ENCODE peak calls at places on chromosomes 1 and 21, in four cellular contexts. Z is GM12878, J is K562, N is HepG2. R is an unnamed sample.

GRCh38 chr1:101438359-101438758 is 201.5 kb downstream of the S1PR1 start:
- DNase-seq in Z (no peak), N (peak; percentile 2), J (no peak), R (no peak)

GRCh38 chr1:53367503-53368313 is 39.8 kb upstream of the LRP8 start:
- DNase-seq in N (no peak), Z (peak; percentile 64), J (peak; percentile 43), R (no peak)

GRCh38 chr1:167185062-167185461 is 35.6 kb upstream of the POU2F1 start:
- DNase-seq in N (no peak), Z (no peak), J (no peak), R (no peak)

GRCh38 chr1:8822383-8823294 is 5.2 kb upstream of the RERE start:
- DNase-seq in N (peak; percentile 59), Z (no peak), J (peak; percentile 61), R (peak; percentile 37)

GRCh38 chr21:41761211-41762181 is 5.4 kb downstream of the RIPK4 start:
- DNase-seq in N (peak; percentile 38), J (no peak), Z (no peak), R (no peak)

GRCh38 chr1:165542647-165543046 is 1.2 kb upstream of the LRRC52 start:
- DNase-seq in J (no peak), N (no peak), Z (no peak), R (no peak)

GRCh38 chr1:18789246-18789645 is 70.2 kb downstream of the TAS1R2 start:
- DNase-seq in Z (no peak), N (no peak), J (no peak), R (no peak)

GRCh38 chr1:108200627-108201106 is 524 bp upstream of the SLC25A24 start:
- DNase-seq in J (peak; percentile 24), Z (no peak), N (peak; percentile 2), R (peak; percentile 41)

GRCh38 chr21:41813226-41813625 is 46.4 kb upstream of the RIPK4 start:
- DNase-seq in N (no peak), Z (no peak), J (no peak), R (no peak)

GRCh38 chr1:64366821-64367220 is 103.1 kb upstream of the CACHD1 start:
- DNase-seq in N (no peak), Z (no peak), J (no peak), R (no peak)

GRCh38 chr1:215970406-215970805 is 403.3 kb downstream of the KCTD3 start:
- DNase-seq in Z (no peak), J (no peak), N (no peak), R (no peak)

GRCh38 chr1:201022824-201023516 is 544 bp downstream of the KIF21B start:
- DNase-seq in N (no peak), Z (no peak), J (peak; percentile 58), R (no peak)

GRCh38 chr1:145985502-145986439 is 10.6 kb downstream of the TXNIP start:
- DNase-seq in N (peak; percentile 56), Z (no peak), J (no peak), R (peak; percentile 33)

GRCh38 chr1:106063510-106063909 is 993.0 kb upstream of the PRMT6 start:
- DNase-seq in Z (no peak), J (no peak), N (no peak), R (no peak)

GRCh38 chr1:69662321-69662720 is 94.6 kb downstream of the LRRC7 start:
- DNase-seq in Z (no peak), J (no peak), N (no peak), R (no peak)

GRCh38 chr1:46611691-46612221 is 4.9 kb downstream of the MOB3C start:
- DNase-seq in J (no peak), N (no peak), Z (no peak), R (no peak)

GRCh38 chr1:177181280-177181630 is 10.5 kb downstream of the BRINP2 start:
- DNase-seq in Z (no peak), N (no peak), J (no peak), R (no peak)

GRCh38 chr1:235857756-235858155 is 8.9 kb downstream of the LYST start:
- DNase-seq in J (no peak), Z (no peak), N (no peak), R (no peak)

GRCh38 chr21:43573921-43574320 is 85.4 kb downstream of the HSF2BP start:
- DNase-seq in N (no peak), Z (no peak), J (no peak), R (no peak)

GRCh38 chr1:167928457-167928852 is 8.0 kb upstream of the DCAF6 start:
- DNase-seq in J (no peak), N (no peak), Z (no peak), R (no peak)

GRCh38 chr1:91712981-91713841 is 172.7 kb downstream of the TGFBR3 start:
- DNase-seq in Z (peak; percentile 55), N (no peak), J (no peak), R (no peak)

GRCh38 chr1:213335084-213335483 is 284.0 kb downstream of the RPS6KC1 start:
- DNase-seq in J (no peak), N (no peak), Z (no peak), R (no peak)

GRCh38 chr1:87329756-87330200 is 1.1 kb downstream of the LMO4 start:
- DNase-seq in N (no peak), Z (no peak), J (no peak), R (no peak)

GRCh38 chr1:12184008-12184681 is 17.4 kb downstream of the TNFRSF1B start:
- DNase-seq in Z (no peak), N (peak; percentile 29), J (peak; percentile 53), R (no peak)

GRCh38 chr1:191993549-191993948 is 164.7 kb upstream of the RGS18 start:
- DNase-seq in N (peak; percentile 2), J (no peak), Z (no peak), R (peak; percentile 12)

GRCh38 chr1:109213824-109214693 is at the start of gene SARS1:
- DNase-seq in N (peak; percentile 76), J (peak; percentile 99), Z (peak; percentile 62), R (peak; percentile 57)

GRCh38 chr21:33444499-33444898 is 35.3 kb downstream of the TMEM50B start:
- DNase-seq in Z (no peak), N (no peak), J (no peak), R (no peak)

GRCh38 chr1:37752583-37753471 is 12.1 kb downstream of the EPHA10 start:
- DNase-seq in N (no peak), J (peak; percentile 78), Z (no peak), R (peak; percentile 8)

GRCh38 chr1:95408506-95409136 is 174.6 kb downstream of the RWDD3 start:
- DNase-seq in N (no peak), Z (no peak), J (no peak), R (no peak)

GRCh38 chr1:228939001-228939691 is 203.9 kb downstream of the RHOU start:
- DNase-seq in Z (no peak), N (no peak), J (no peak), R (no peak)

GRCh38 chr1:229479660-229480399 is 28.3 kb downstream of the NUP133 start:
- DNase-seq in N (no peak), J (no peak), Z (peak; percentile 58), R (no peak)

GRCh38 chr1:9826616-9827015 is 2.9 kb upstream of the CLSTN1 start:
- DNase-seq in Z (no peak), J (no peak), N (no peak), R (no peak)

GRCh38 chr21:42409366-42409765 is 5.7 kb downstream of the UBASH3A start:
- DNase-seq in Z (no peak), J (no peak), N (no peak), R (no peak)

GRCh38 chr1:64601207-64601606 is 131.3 kb downstream of the CACHD1 start:
- DNase-seq in J (no peak), N (no peak), Z (no peak), R (no peak)

GRCh38 chr1:219099307-219099706 is 74.4 kb upstream of the LYPLAL1 start:
- DNase-seq in J (no peak), Z (no peak), N (no peak), R (no peak)

GRCh38 chr21:42668620-42669019 is 15.2 kb downstream of the PDE9A start:
- DNase-seq in Z (no peak), N (no peak), J (no peak), R (no peak)

GRCh38 chr21:38433516-38433915 is 64.8 kb downstream of the ERG start:
- DNase-seq in Z (no peak), N (no peak), J (no peak), R (no peak)

GRCh38 chr1:11350265-11350664 is 77.3 kb downstream of the UBIAD1 start:
- DNase-seq in J (no peak), Z (no peak), N (no peak), R (no peak)

GRCh38 chr1:111483166-111483565 is 9.4 kb downstream of the C1orf162 start:
- DNase-seq in N (no peak), J (no peak), Z (no peak), R (no peak)

GRCh38 chr1:221697924-221698425 is 43.9 kb downstream of the DUSP10 start:
- DNase-seq in J (no peak), N (no peak), Z (no peak), R (no peak)
- TF ChIP-seq SRF in J (no peak), N (no peak), Z (no peak), R (no peak)

DNA sequence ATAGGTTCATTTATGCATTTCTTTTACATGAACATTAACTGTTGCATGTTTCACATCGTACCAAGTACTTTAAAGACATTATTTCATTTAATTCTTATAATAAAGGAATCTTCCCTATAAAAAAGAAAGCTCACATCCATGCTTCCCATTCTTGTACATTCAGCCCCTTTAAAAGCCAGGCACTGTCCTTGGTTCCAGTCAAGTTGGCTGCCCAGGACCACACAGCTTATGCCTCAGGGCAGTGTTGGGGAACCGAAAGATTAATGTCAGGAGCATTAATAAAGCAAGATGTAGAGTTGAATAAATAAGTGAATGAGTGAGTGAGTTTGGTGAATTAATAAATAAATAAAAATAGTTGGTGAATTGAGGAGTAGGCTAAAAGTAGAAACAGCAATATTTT is 409.4 kb upstream of the DAB1 start:
- DNase-seq in Z (no peak), J (no peak), N (no peak), R (no peak)
- TF ChIP-seq REST in Z (no peak), J (no peak), N (no peak), R (no peak)

DNA sequence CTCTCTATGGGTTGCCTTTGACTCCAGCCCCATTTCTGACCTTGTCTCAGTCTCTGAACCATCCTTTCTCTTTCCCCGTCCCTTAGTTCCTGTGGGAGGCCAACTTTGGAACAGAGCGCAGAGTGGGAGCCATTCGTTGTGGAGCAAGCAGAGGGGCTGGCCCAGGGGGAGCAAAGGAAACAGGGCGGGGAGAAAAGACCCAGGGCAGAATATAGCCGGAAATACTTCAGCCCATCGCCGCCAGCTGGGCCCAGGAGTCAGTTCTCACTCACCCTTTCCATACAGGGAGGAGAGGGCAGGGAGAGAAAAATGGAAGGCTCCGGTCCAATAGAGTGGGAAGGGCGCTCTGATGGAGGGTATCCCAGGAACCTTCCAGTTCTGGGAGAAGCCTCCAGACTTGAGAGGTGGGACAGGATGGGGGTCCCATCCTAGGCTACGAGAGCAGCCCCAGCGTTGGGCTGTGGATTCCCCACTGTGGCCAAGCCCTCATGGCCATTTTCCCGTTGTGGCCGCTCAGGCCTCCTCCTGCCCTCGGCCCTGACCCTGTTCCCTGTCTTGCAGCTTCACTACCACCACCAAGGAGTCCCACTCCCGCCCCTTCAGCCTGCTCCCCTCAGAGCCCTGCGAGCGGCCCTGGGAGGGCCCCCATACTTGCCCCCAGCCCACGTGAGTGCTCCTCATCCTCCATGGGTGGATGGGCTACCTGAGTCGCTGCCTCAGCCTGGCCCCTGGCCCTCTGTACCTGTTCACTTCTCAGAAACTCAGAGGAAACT is 10.9 kb downstream of the PEAR1 start:
- DNase-seq in N (no peak), J (no peak), Z (no peak), R (no peak)
- TF ChIP-seq SRF in N (no peak), J (no peak), Z (no peak), R (no peak)

GRCh38 chr1:15026114-15026483 is 127.4 kb upstream of the TMEM51 start:
- DNase-seq in J (no peak), N (no peak), Z (no peak), R (no peak)
- TF ChIP-seq REST in J (no peak), N (no peak), Z (no peak), R (no peak)